ENCODE peak calls at places on chromosomes 1 and 21, in five cellular contexts. I is psoas muscle, E is omental fat pad, M is tibial artery, J is fibroblast of the aortic adventitia. O is an unnamed sample.

GRCh38 chr1:76625887-76626286 is 241.4 kb upstream of the ST6GALNAC5 start:
- DNase-seq in I (no peak), E (no peak), M (no peak), J (no peak), O (no peak)

GRCh38 chr21:42887321-42887720 is 5.8 kb upstream of the NDUFV3 start:
- DNase-seq in I (no peak), E (no peak), M (no peak), J (no peak), O (no peak)

GRCh38 chr1:22673486-22674409 is 20.7 kb downstream of the C1QB start:
- DNase-seq in I (no peak), E (peak), M (peak), J (peak), O (no peak)

GRCh38 chr21:41361786-41362604 is at the start of gene MX2:
- DNase-seq in I (peak), E (peak), M (peak), J (peak), O (no peak)

GRCh38 chr1:24966724-24967346 is 36.8 kb upstream of the RUNX3 start:
- DNase-seq in I (peak), E (no peak), M (no peak), J (peak), O (no peak)

GRCh38 chr1:209411491-209411929 is 172.0 kb upstream of the CAMK1G start:
- DNase-seq in I (no peak), E (no peak), M (no peak), J (peak), O (no peak)

GRCh38 chr21:46080171-46081021 is 17.5 kb upstream of the COL6A2 start:
- DNase-seq in I (peak), E (no peak), M (no peak), J (no peak), O (peak)

GRCh38 chr1:77975386-77975785 is 3.5 kb downstream of the FUBP1 start:
- DNase-seq in I (no peak), E (no peak), M (no peak), J (peak), O (no peak)

GRCh38 chr1:110523011-110523410 is 4.0 kb upstream of the KCNA10 start:
- DNase-seq in I (no peak), E (no peak), M (no peak), J (no peak), O (no peak)

GRCh38 chr21:34544032-34544496 is 32.1 kb upstream of the KCNE1 start:
- DNase-seq in I (no peak), E (peak), M (peak), J (peak), O (no peak)

GRCh38 chr21:42991992-42992740 is 17.8 kb downstream of the PKNOX1 start:
- DNase-seq in I (no peak), E (no peak), M (peak), J (peak), O (no peak)

GRCh38 chr1:108750476-108751191 is 4.2 kb downstream of the STXBP3 start:
- DNase-seq in I (no peak), E (no peak), M (no peak), J (no peak), O (no peak)

GRCh38 chr1:241842565-241842964 is 5.4 kb upstream of the EXO1 start:
- DNase-seq in I (no peak), E (no peak), M (no peak), J (peak), O (no peak)

GRCh38 chr1:59414406-59415133 is 117.7 kb downstream of the FGGY start:
- DNase-seq in I (no peak), E (no peak), M (no peak), J (no peak), O (no peak)

DNA sequence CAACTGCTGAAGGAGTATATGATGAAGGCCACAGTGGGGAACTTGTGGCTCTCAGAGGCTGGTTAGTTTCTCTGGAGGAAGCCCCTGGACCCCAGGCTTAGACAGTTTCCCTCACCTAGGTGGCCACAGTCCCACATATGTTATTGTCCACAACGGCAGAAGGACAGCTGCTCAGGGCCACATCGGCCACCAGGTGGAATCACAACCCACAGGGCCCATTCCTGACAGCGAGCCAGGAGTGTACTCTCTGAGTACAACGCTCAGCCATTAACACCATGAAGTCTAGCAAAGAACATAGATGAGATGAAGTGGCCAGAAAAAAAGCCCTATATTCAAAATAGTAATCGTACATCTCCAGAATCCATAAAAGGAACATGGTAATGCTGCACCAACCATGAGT is 383.1 kb downstream of the HHAT start:
- DNase-seq in I (no peak), E (no peak), M (no peak), J (no peak), O (no peak)
- TF ChIP-seq CTCF in I (no peak), E (no peak), M (no peak), J (no peak), O (peak)

GRCh38 chr1:98766241-98766640 is 104.7 kb downstream of the SNX7 start:
- DNase-seq in I (no peak), E (no peak), M (no peak), J (no peak), O (no peak)
- TF ChIP-seq CTCF in I (no peak), E (no peak), M (no peak), J (no peak), O (no peak)

DNA sequence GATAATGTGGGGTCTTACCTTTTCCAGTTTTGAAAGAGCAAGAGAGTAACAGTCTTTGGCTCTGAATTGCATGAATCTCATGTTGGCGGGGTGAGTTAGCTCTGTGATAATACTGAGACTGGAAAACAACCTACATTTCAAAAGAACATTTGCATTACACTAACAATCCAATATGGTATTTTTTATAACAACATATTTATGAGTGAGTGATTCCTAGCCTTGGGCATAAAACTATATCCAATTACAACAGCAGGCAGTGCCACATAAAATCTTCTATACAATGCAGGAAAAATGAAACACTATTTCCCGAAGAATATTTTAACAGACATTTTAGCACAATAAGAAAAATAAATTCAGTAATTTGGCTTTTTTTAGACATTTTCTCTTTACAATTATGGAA is 303.0 kb downstream of the KCNT2 start:
- DNase-seq in I (no peak), E (no peak), M (no peak), J (no peak), O (no peak)
- TF ChIP-seq CTCF in I (no peak), E (no peak), M (no peak), J (no peak), O (no peak)

GRCh38 chr1:92601044-92601443 is 114.3 kb upstream of the GFI1 start:
- DNase-seq in I (no peak), E (no peak), M (no peak), J (no peak), O (no peak)

GRCh38 chr1:92599184-92599583 is 112.5 kb upstream of the GFI1 start:
- DNase-seq in I (no peak), E (no peak), M (no peak), J (peak), O (no peak)
- TF ChIP-seq CTCF in I (peak), E (no peak), M (no peak), J (peak), O (peak)

GRCh38 chr1:180610556-180611015 is 21.2 kb upstream of the XPR1 start:
- DNase-seq in I (no peak), E (no peak), M (no peak), J (no peak), O (no peak)

GRCh38 chr1:180609643-180610555 is 21.9 kb upstream of the XPR1 start:
- DNase-seq in I (peak), E (no peak), M (no peak), J (peak), O (no peak)

GRCh38 chr1:180603223-180603849 is 28.5 kb upstream of the XPR1 start:
- DNase-seq in I (no peak), E (no peak), M (no peak), J (no peak), O (no peak)

GRCh38 chr1:180603850-180604226 is 28.0 kb upstream of the XPR1 start:
- DNase-seq in I (no peak), E (no peak), M (no peak), J (no peak), O (no peak)

GRCh38 chr1:180606109-180606508 is 25.7 kb upstream of the XPR1 start:
- DNase-seq in I (no peak), E (no peak), M (no peak), J (no peak), O (no peak)
- TF ChIP-seq CTCF in I (no peak), E (no peak), M (no peak), J (no peak), O (no peak)

GRCh38 chr1:168970945-168971799 is 135.3 kb upstream of the ATP1B1 start:
- DNase-seq in I (no peak), E (no peak), M (no peak), J (no peak), O (no peak)

GRCh38 chr1:168963596-168963995 is 142.9 kb upstream of the ATP1B1 start:
- DNase-seq in I (no peak), E (no peak), M (no peak), J (no peak), O (no peak)

GRCh38 chr1:168964478-168964877 is 142.0 kb upstream of the ATP1B1 start:
- DNase-seq in I (no peak), E (no peak), M (no peak), J (no peak), O (no peak)

GRCh38 chr1:168960595-168960994 is 145.9 kb upstream of the ATP1B1 start:
- DNase-seq in I (no peak), E (no peak), M (no peak), J (no peak), O (no peak)

GRCh38 chr1:168966217-168966616 is 140.3 kb upstream of the ATP1B1 start:
- DNase-seq in I (no peak), E (no peak), M (no peak), J (no peak), O (no peak)
- TF ChIP-seq CTCF in I (no peak), E (no peak), M (no peak), J (no peak), O (no peak)

O was measured in D721Med.